ENCODE peak calls at places on chromosome 14, in four cellular contexts. J is thyroid gland, Z is lower lobe of right lung, V is aorta. M is an unnamed sample. For H3K4me1 and H3K27me3, the result is how much of the 10 kb centered on the place peaks cover.

GRCh38 chr14:89138846-89139245 is 278.2 kb downstream of the FOXN3 start:
- DNase-seq in V (no peak), J (no peak), Z (no peak), M (no peak)

GRCh38 chr14:106491851-106492250 is 965.5 kb downstream of the TMEM121 start:
- DNase-seq in Z (no peak), J (no peak), V (no peak), M (no peak)

GRCh38 chr14:103707329-103708263 is 7.7 kb downstream of the XRCC3 start:
- DNase-seq in J (no peak), Z (no peak), V (peak), M (no peak)

GRCh38 chr14:85596562-85596961 is 66.6 kb downstream of the FLRT2 start:
- DNase-seq in J (no peak), V (no peak), Z (no peak), M (no peak)

GRCh38 chr14:34951286-34951685 is 31.5 kb upstream of the SRP54 start:
- DNase-seq in J (no peak), V (no peak), Z (no peak), M (no peak)

GRCh38 chr14:76245097-76245496 is 93.4 kb downstream of the GPATCH2L start:
- DNase-seq in V (no peak), Z (no peak), J (no peak), M (no peak)

GRCh38 chr14:31069343-31069742 is 43.2 kb upstream of the STRN3 start:
- DNase-seq in J (no peak), V (no peak), Z (no peak), M (no peak)

GRCh38 chr14:69561893-69562292 is 12.8 kb downstream of the CCDC177 start:
- DNase-seq in J (no peak), V (no peak), Z (no peak), M (no peak)

GRCh38 chr14:104363891-104364760 is 215.4 kb upstream of the C14orf180 start:
- DNase-seq in J (no peak), Z (peak), V (peak), M (no peak)

GRCh38 chr14:93753647-93754046 is 34.6 kb downstream of the PRIMA1 start:
- DNase-seq in V (no peak), J (no peak), Z (no peak), M (no peak)

GRCh38 chr14:78107171-78107570 is 63.0 kb upstream of the NRXN3 start:
- DNase-seq in J (no peak), V (no peak), Z (no peak), M (no peak)

GRCh38 chr14:21071225-21072041 is 1.3 kb downstream of the ARHGEF40 start:
- DNase-seq in Z (peak), V (peak), J (peak), M (peak)

GRCh38 chr14:75539562-75540478 is 17.6 kb downstream of the BATF start:
- DNase-seq in J (no peak), V (no peak), Z (no peak), M (no peak)

GRCh38 chr14:103067231-103067954 is 10.0 kb upstream of the CDC42BPB start:
- DNase-seq in V (no peak), Z (no peak), J (peak), M (no peak)

GRCh38 chr14:75452900-75453816 is 25.3 kb downstream of the JDP2 start:
- DNase-seq in J (peak), V (peak), Z (peak), M (no peak)

GRCh38 chr14:100556076-100556475 is 31.1 kb downstream of the BEGAIN start:
- DNase-seq in V (no peak), J (no peak), Z (no peak), M (no peak)

GRCh38 chr14:89178802-89179201 is 238.2 kb downstream of the FOXN3 start:
- DNase-seq in V (no peak), Z (no peak), J (no peak), M (no peak)

GRCh38 chr14:51458563-51458955 is 193.2 kb upstream of the FRMD6 start:
- DNase-seq in V (no peak), Z (no peak), J (no peak), M (no peak)

GRCh38 chr14:92122351-92122677 is 545 bp downstream of the CPSF2 start:
- DNase-seq in V (no peak), J (no peak), Z (no peak), M (no peak)

GRCh38 chr14:104282332-104283196 is 144.2 kb downstream of the KIF26A start:
- DNase-seq in Z (peak), J (no peak), V (peak), M (no peak)

GRCh38 chr14:61505815-61506809 is 184.7 kb downstream of the PRKCH start:
- DNase-seq in Z (no peak), V (no peak), J (no peak), M (no peak)

GRCh38 chr14:88168498-88169165 is 154.4 kb downstream of the KCNK10 start:
- DNase-seq in J (peak), V (no peak), Z (no peak), M (peak)

GRCh38 chr14:24367506-24368214 is at the start of gene NFATC4:
- DNase-seq in V (peak), Z (peak), J (peak), M (no peak)

GRCh38 chr14:50719911-50720759 is 52.0 kb upstream of the SAV1 start:
- DNase-seq in Z (no peak), J (no peak), V (no peak), M (no peak)

GRCh38 chr14:70791971-70792370 is 17.3 kb downstream of the MAP3K9 start:
- DNase-seq in J (no peak), Z (no peak), V (no peak), M (no peak)
- H3K4me1 ChIP-seq in J (under half), Z (under half), V (under half), M (under half)

DNA sequence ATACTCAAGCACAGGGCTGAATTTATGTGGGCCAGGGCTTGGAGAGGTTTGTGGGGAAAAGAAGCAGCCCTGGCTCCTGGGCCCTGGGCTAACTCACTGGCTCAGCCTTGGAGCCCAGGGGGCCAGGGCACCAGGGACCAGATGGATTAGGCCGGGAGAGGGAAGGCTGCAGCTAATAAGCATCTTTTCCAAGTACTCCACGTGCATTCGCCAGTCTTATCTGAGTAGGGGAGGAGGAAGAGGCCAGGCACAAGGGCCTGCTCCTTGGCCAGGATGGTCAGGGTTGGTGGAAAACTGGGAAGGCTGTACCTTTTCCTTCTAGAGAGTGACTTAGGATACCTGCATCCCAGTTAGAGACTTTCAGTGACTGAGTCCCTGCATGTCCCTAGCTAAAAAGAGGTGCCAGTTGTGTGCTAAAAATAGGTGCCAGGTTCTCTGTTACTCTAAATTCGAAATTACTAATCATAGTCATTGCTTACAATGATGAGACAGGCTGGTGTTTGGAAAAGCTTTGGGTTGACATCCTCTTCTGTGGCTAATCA is 1.3 kb downstream of the GLRX5 start:
- DNase-seq in Z (no peak), V (no peak), J (no peak), M (no peak)
- H3K4me3 ChIP-seq in Z (peak), V (peak), J (peak), M (no peak)

GRCh38 chr14:52690983-52691760 is 4.2 kb downstream of the ERO1A start:
- DNase-seq in V (no peak), J (no peak), Z (no peak), M (no peak)

GRCh38 chr14:52683985-52684520 is 11.3 kb downstream of the ERO1A start:
- DNase-seq in Z (no peak), V (no peak), J (no peak), M (no peak)

DNA sequence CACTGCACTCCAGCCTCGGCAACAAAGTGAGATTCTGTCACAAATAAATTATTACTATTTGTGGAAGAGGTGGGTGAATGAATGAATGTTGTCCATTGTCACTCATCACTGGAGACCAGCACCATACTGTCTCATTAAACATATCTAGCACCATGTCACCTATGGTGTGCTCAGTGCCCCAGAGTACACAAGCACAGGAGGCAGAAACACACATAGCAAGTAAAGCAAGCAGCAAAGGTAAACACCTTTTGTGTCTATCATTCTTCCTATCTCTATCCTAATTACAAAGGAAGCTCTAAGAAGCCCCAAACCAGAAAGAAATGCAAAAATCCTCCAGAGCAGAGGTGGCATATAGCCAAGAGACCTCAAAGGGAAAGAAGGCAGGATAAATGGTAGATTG is 9.2 kb downstream of the ERO1A start:
- DNase-seq in V (no peak), Z (no peak), J (no peak), M (no peak)
- H3K27me3 ChIP-seq in V (under half), Z (under half), J (under half), M (under half)

DNA sequence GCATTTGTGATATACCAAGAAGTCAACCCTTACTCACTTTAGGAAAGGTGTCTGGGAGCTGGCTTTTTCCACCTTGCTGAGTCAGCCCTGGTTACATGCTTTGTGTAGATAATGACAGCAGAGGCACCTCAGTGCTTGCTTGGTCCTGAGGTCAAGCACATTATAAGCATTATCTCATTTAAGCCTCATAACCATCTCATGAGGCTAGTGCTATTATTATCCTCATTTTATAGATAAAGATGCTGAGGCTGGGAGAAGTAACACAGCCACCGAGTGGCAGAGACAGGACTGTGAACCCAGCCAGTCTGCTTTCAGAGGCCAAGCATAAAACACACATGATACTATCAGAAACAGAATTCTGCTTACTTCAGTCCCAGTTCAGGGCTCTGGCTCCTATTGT is 29.4 kb downstream of the MAX start:
- DNase-seq in Z (no peak), J (no peak), V (no peak), M (no peak)
- H3K4me1 ChIP-seq in Z (under half), J (under half), V (under half), M (under half)

M was measured in CD4-positive, alpha-beta memory T cell.